ENCODE peak calls at places on chromosomes 6 and 20, in five cellular contexts. R is GM23248, B is left lobe of liver, Y is HTR-8/SVneo, Q is WTC11. G is an unnamed sample.

GRCh38 chr20:4119854-4120209 is 104.5 kb upstream of the RNF24 start:
- DNase-seq in Q (no peak), B (no peak), R (peak; percentile 54), Y (no peak), G (no peak)

GRCh38 chr6:144402750-144403149 is 117.6 kb downstream of the UTRN start:
- DNase-seq in R (no peak), Y (no peak), B (no peak), Q (no peak), G (no peak)

GRCh38 chr6:105746539-105746938 is 339.6 kb upstream of the PRDM1 start:
- DNase-seq in Y (no peak), R (no peak), Q (no peak), B (no peak), G (no peak)

GRCh38 chr20:37651932-37652331 is 41.9 kb upstream of the CTNNBL1 start:
- DNase-seq in B (peak; percentile 79), Y (peak; percentile 78), R (no peak), Q (peak; percentile 69), G (peak; percentile 44)

GRCh38 chr6:37048851-37049734 is 43.6 kb downstream of the FGD2 start:
- DNase-seq in B (no peak), Y (peak; percentile 56), R (peak; percentile 84), Q (no peak), G (peak; percentile 87)

GRCh38 chr20:14883324-14883723 is 545.9 kb upstream of the FLRT3 start:
- DNase-seq in Y (no peak), B (no peak), R (no peak), Q (no peak), G (no peak)

GRCh38 chr6:41636803-41637178 is 1.5 kb upstream of the MDFI start:
- DNase-seq in B (no peak), Y (peak; percentile 70), R (no peak), Q (peak; percentile 69), G (peak; percentile 34)

GRCh38 chr20:24100370-24101011 is 111.9 kb upstream of the GGTLC1 start:
- DNase-seq in B (no peak), Q (peak; percentile 50), R (peak; percentile 73), Y (peak; percentile 28), G (peak; percentile 31)

GRCh38 chr6:169969372-169970099 is 218.1 kb downstream of the ERMARD start:
- DNase-seq in R (no peak), B (peak; percentile 39), Q (no peak), Y (no peak), G (no peak)

GRCh38 chr6:13147396-13148181 is 180.7 kb downstream of the TBC1D7 start:
- DNase-seq in Y (no peak), B (no peak), Q (no peak), R (no peak), G (no peak)

GRCh38 chr6:20564269-20564668 is 30.0 kb downstream of the CDKAL1 start:
- DNase-seq in Y (no peak), B (no peak), R (peak; percentile 33), Q (no peak), G (peak; percentile 34)

GRCh38 chr6:7257521-7258230 is 55.3 kb downstream of the SSR1 start:
- DNase-seq in B (no peak), Q (no peak), Y (no peak), R (no peak), G (no peak)

GRCh38 chr6:2596222-2596621 is 154.5 kb downstream of the MYLK4 start:
- DNase-seq in R (no peak), Q (peak; percentile 71), Y (peak; percentile 31), B (no peak), G (no peak)

GRCh38 chr6:122511193-122511924 is 39.8 kb upstream of the SERINC1 start:
- DNase-seq in Y (no peak), B (no peak), Q (no peak), R (no peak), G (no peak)

GRCh38 chr6:21402368-21402767 is 191.2 kb upstream of the SOX4 start:
- DNase-seq in B (no peak), R (peak; percentile 83), Q (no peak), Y (no peak), G (peak; percentile 41)

GRCh38 chr6:109336221-109336955 is 45.9 kb downstream of the CD164 start:
- DNase-seq in B (peak; percentile 78), R (peak; percentile 47), Q (no peak), Y (no peak), G (peak; percentile 35)

GRCh38 chr6:36657265-36657664 is 21.2 kb upstream of the CDKN1A start:
- DNase-seq in Y (no peak), R (no peak), B (no peak), Q (no peak), G (no peak)

GRCh38 chr20:51667002-51667408 is 101.2 kb downstream of the ATP9A start:
- DNase-seq in Y (no peak), Q (no peak), R (no peak), B (no peak), G (no peak)

GRCh38 chr20:47656313-47656712 is 129.0 kb downstream of the SULF2 start:
- DNase-seq in B (no peak), Y (no peak), Q (no peak), R (no peak), G (no peak)

GRCh38 chr20:61525781-61526431 is 273.8 kb downstream of the CDH4 start:
- DNase-seq in Q (no peak), Y (no peak), R (peak; percentile 12), B (no peak), G (no peak)

GRCh38 chr6:158777510-158777909 is 41.7 kb downstream of the EZR start:
- DNase-seq in B (no peak), Y (no peak), R (no peak), Q (no peak), G (no peak)

GRCh38 chr6:137808836-137809315 is 58.2 kb upstream of the TNFAIP3 start:
- DNase-seq in Y (no peak), Q (no peak), B (no peak), R (no peak), G (no peak)

GRCh38 chr6:111478749-111479148 is 4.3 kb downstream of the REV3L start:
- DNase-seq in Y (no peak), B (no peak), R (peak; percentile 78), Q (no peak), G (peak; percentile 68)

GRCh38 chr20:43744966-43745733 is 18.3 kb upstream of the GTSF1L start:
- DNase-seq in R (no peak), Y (no peak), B (no peak), Q (no peak), G (no peak)

GRCh38 chr6:30463651-30464618 is 25.4 kb upstream of the HLA-E start:
- DNase-seq in R (peak; percentile 68), B (no peak), Y (no peak), Q (peak; percentile 38), G (peak; percentile 61)

GRCh38 chr6:149433405-149433804 is 33.3 kb downstream of the SUMO4 start:
- DNase-seq in B (no peak), Q (no peak), R (peak; percentile 15), Y (no peak), G (no peak)

GRCh38 chr6:2037230-2037926 is 208.0 kb downstream of the GMDS start:
- DNase-seq in B (no peak), R (peak; percentile 10), Q (no peak), Y (no peak), G (no peak)

GRCh38 chr20:32534661-32535240 is 50.4 kb downstream of the NOL4L start:
- DNase-seq in Y (no peak), Q (peak; percentile 36), R (no peak), B (no peak), G (no peak)

GRCh38 chr6:5290500-5290899 is 29.2 kb downstream of the FARS2 start:
- DNase-seq in B (no peak), R (no peak), Q (no peak), Y (no peak), G (no peak)

G was measured in EL.